ENCODE peak calls at places on chromosome 7, in ten cellular contexts. W, H, C, X, T, E, O, V, Y and F are unnamed samples.

GRCh38 chr7:33773053-33773452 is 132.3 kb upstream of the BMPER start:
- DNase-seq in Y (no peak), E (no peak), H (no peak), X (peak), T (no peak), C (no peak), V (no peak), O (no peak), W (no peak), F (no peak)

GRCh38 chr7:139121-139520 is 53.2 kb upstream of the FAM20C start:
- DNase-seq in C (no peak), X (no peak), H (no peak), W (no peak), T (no peak), V (peak), Y (no peak), E (no peak), O (no peak), F (no peak)

GRCh38 chr7:122532406-122533269 is 166.3 kb downstream of the RNF133 start:
- DNase-seq in T (no peak), V (peak), Y (no peak), X (peak), W (no peak), H (no peak), O (no peak), E (no peak), C (no peak), F (no peak)

GRCh38 chr7:129530881-129531391 is 28.6 kb downstream of the SMKR1 start:
- DNase-seq in E (peak), H (no peak), X (peak), V (no peak), C (no peak), T (peak), O (peak), W (no peak), Y (no peak), F (peak)

GRCh38 chr7:33701189-33701740 is 204.1 kb upstream of the BMPER start:
- DNase-seq in O (no peak), H (no peak), W (no peak), E (no peak), C (no peak), X (no peak), T (no peak), Y (no peak), V (peak), F (no peak)

GRCh38 chr7:153537271-153537670 is 514.9 kb upstream of the DPP6 start:
- DNase-seq in O (no peak), W (no peak), C (no peak), E (no peak), Y (no peak), X (no peak), H (no peak), V (no peak), T (no peak), F (no peak)

GRCh38 chr7:27651702-27652101 is 11.0 kb downstream of the HIBADH start:
- DNase-seq in E (no peak), W (no peak), X (peak), O (no peak), Y (no peak), C (no peak), H (no peak), V (no peak), T (no peak), F (peak)

GRCh38 chr7:29035044-29035740 is 77.1 kb upstream of the TRIL start:
- DNase-seq in V (peak), T (no peak), E (no peak), O (no peak), X (peak), W (no peak), C (no peak), Y (no peak), H (no peak), F (peak)

GRCh38 chr7:1966631-1967200 is 266.0 kb downstream of the MAD1L1 start:
- DNase-seq in W (no peak), C (no peak), X (no peak), T (no peak), O (no peak), V (no peak), E (no peak), Y (no peak), H (no peak), F (no peak)

GRCh38 chr7:151735186-151735853 is 141.6 kb downstream of the PRKAG2 start:
- DNase-seq in H (no peak), V (no peak), W (no peak), O (no peak), T (no peak), E (no peak), X (no peak), Y (no peak), C (no peak), F (no peak)

GRCh38 chr7:22288212-22288611 is 68.7 kb downstream of the RAPGEF5 start:
- DNase-seq in E (no peak), T (no peak), W (no peak), O (no peak), X (no peak), Y (no peak), C (no peak), V (no peak), H (no peak), F (no peak)

GRCh38 chr7:127041689-127042452 is 210.9 kb downstream of the GRM8 start:
- DNase-seq in O (no peak), V (no peak), T (no peak), W (no peak), X (no peak), C (no peak), H (no peak), E (no peak), Y (peak), F (no peak)

GRCh38 chr7:30027065-30027456 is 559 bp upstream of the FKBP14 start:
- DNase-seq in H (no peak), V (no peak), E (no peak), W (no peak), T (peak), Y (no peak), C (peak), O (no peak), X (no peak), F (peak)

GRCh38 chr7:132771301-132771730 is 195.0 kb upstream of the PLXNA4 start:
- DNase-seq in X (no peak), T (no peak), H (no peak), W (no peak), Y (no peak), E (peak), O (peak), C (peak), V (no peak), F (no peak)

GRCh38 chr7:2651336-2651735 is 19.6 kb downstream of the TTYH3 start:
- DNase-seq in V (no peak), W (no peak), O (no peak), C (no peak), X (no peak), Y (no peak), E (no peak), H (no peak), T (no peak), F (no peak)

GRCh38 chr7:7654964-7655363 is 14.4 kb downstream of the UMAD1 start:
- DNase-seq in H (no peak), X (no peak), C (no peak), Y (no peak), O (no peak), V (no peak), T (no peak), W (no peak), E (no peak), F (peak)

GRCh38 chr7:101166909-101167644 is 1.7 kb upstream of the VGF start:
- DNase-seq in H (peak), Y (no peak), C (no peak), X (no peak), O (no peak), T (peak), W (no peak), V (peak), E (no peak), F (peak)

GRCh38 chr7:128904381-128905197 is 5.9 kb downstream of the KCP start:
- DNase-seq in O (no peak), W (no peak), T (peak), C (peak), E (no peak), X (peak), V (peak), H (peak), Y (no peak), F (peak)

GRCh38 chr7:1839701-1840100 is 169.6 kb downstream of the ELFN1 start:
- DNase-seq in E (no peak), V (peak), C (no peak), W (no peak), Y (peak), T (no peak), O (no peak), H (no peak), X (no peak), F (no peak)

GRCh38 chr7:112205348-112206237 is 606 bp downstream of the DOCK4 start:
- DNase-seq in O (no peak), C (peak), Y (peak), W (no peak), T (peak), X (peak), E (peak), H (peak), V (peak), F (peak)

GRCh38 chr7:28140964-28141363 is 39.6 kb downstream of the JAZF1 start:
- DNase-seq in V (no peak), X (no peak), W (no peak), Y (no peak), T (no peak), E (no peak), H (no peak), C (no peak), O (no peak), F (no peak)

GRCh38 chr7:158856883-158857668 is 718 bp downstream of the DYNC2I1 start:
- DNase-seq in O (no peak), Y (no peak), X (no peak), C (no peak), E (no peak), V (no peak), T (no peak), H (no peak), W (no peak), F (no peak)

GRCh38 chr7:29337628-29338116 is 143.1 kb downstream of the CHN2 start:
- DNase-seq in E (no peak), T (no peak), C (peak), W (no peak), X (peak), V (no peak), O (no peak), H (no peak), Y (no peak), F (peak)

GRCh38 chr7:116776610-116777289 is 85.6 kb upstream of the CAPZA2 start:
- DNase-seq in O (no peak), C (no peak), X (peak), W (no peak), T (peak), E (no peak), V (no peak), Y (no peak), H (no peak), F (peak)

GRCh38 chr7:11474902-11475585 is 357.0 kb downstream of the THSD7A start:
- DNase-seq in X (no peak), E (no peak), H (no peak), T (no peak), V (no peak), O (no peak), C (no peak), Y (no peak), W (no peak), F (no peak)

GRCh38 chr7:104126411-104126841 is 81.4 kb downstream of the ORC5 start:
- DNase-seq in E (no peak), X (no peak), Y (no peak), W (no peak), O (no peak), V (no peak), C (no peak), H (peak), T (no peak), F (no peak)

GRCh38 chr7:18520450-18521235 is 25.1 kb downstream of the HDAC9 start:
- DNase-seq in W (no peak), V (no peak), Y (no peak), T (no peak), O (no peak), X (peak), E (no peak), H (no peak), C (no peak), F (peak)

GRCh38 chr7:28607179-28607578 is 194.9 kb downstream of the CREB5 start:
- DNase-seq in O (no peak), E (no peak), H (no peak), V (no peak), W (no peak), X (no peak), T (no peak), C (no peak), Y (no peak), F (no peak)

GRCh38 chr7:30678805-30679204 is 3.5 kb downstream of the CRHR2 start:
- DNase-seq in Y (no peak), V (no peak), X (no peak), H (no peak), T (no peak), O (no peak), W (no peak), C (no peak), E (no peak), F (no peak)

GRCh38 chr7:91503934-91504575 is 239.8 kb downstream of the FZD1 start:
- DNase-seq in C (no peak), X (peak), W (no peak), E (no peak), Y (no peak), O (no peak), V (no peak), T (no peak), H (no peak), F (no peak)

GRCh38 chr7:158394936-158395335 is 192.7 kb downstream of the PTPRN2 start:
- DNase-seq in C (peak), T (peak), X (no peak), H (peak), Y (no peak), W (no peak), E (peak), V (peak), O (peak), F (no peak)

GRCh38 chr7:140214075-140214684 is 37.4 kb upstream of the KDM7A start:
- DNase-seq in O (no peak), H (peak), T (no peak), E (no peak), Y (no peak), W (no peak), V (no peak), C (no peak), X (peak), F (peak)

GRCh38 chr7:70466725-70467364 is 665.1 kb upstream of the GALNT17 start:
- DNase-seq in C (no peak), H (no peak), X (no peak), Y (no peak), O (no peak), V (no peak), E (no peak), W (no peak), T (no peak), F (no peak)